ENCODE peak calls at places on chromosomes 1 and 21, in seven cellular contexts. G is tibial artery; K is EH; H is COR-L47; M is stimulated activated CD4-positive, alpha-beta T cell treated with anti-CD3 and anti-CD28 coated beads, Interleukin-15, amount 100 ng/mL, for 1 hour; J is NCI-H510A treated with DMSO at 0.1 percent for 48 hours; O is WTC11. P is an unnamed sample.

GRCh38 chr1:192544983-192545393 is 30.6 kb upstream of the RGS1 start:
- DNase-seq in M (no peak), K (peak; percentile 77), O (no peak), H (no peak), J (no peak), G (no peak), P (peak; percentile 82)

GRCh38 chr1:119081267-119081666 is 59.2 kb downstream of the WARS2 start:
- DNase-seq in O (no peak), G (no peak), H (no peak), J (no peak), K (no peak), M (no peak), P (no peak)

GRCh38 chr1:46183926-46184557 is 7.8 kb upstream of the P3R3URF start:
- DNase-seq in K (peak; percentile 29), J (no peak), M (no peak), O (no peak), H (no peak), G (no peak), P (no peak)

GRCh38 chr1:219292989-219293388 is 119.3 kb downstream of the LYPLAL1 start:
- DNase-seq in M (no peak), K (no peak), G (no peak), J (no peak), O (no peak), H (no peak), P (no peak)

GRCh38 chr1:12552111-12552888 is 65.7 kb downstream of the DHRS3 start:
- DNase-seq in H (no peak), K (no peak), O (no peak), J (no peak), M (no peak), G (no peak), P (no peak)

GRCh38 chr1:207067695-207068094 is 14.6 kb downstream of the PFKFB2 start:
- DNase-seq in H (no peak), O (no peak), G (no peak), J (no peak), M (no peak), K (no peak), P (no peak)

GRCh38 chr1:44802306-44803061 is 2.3 kb downstream of the PLK3 start:
- DNase-seq in O (no peak), M (no peak), G (peak; percentile 23), J (no peak), H (no peak), K (no peak), P (no peak)

GRCh38 chr1:200660719-200661118 is 9.0 kb downstream of the DDX59 start:
- DNase-seq in K (no peak), J (no peak), H (no peak), G (peak; percentile 34), M (no peak), O (no peak), P (no peak)

GRCh38 chr1:211939876-211940468 is 95.4 kb downstream of the INTS7 start:
- DNase-seq in H (no peak), K (no peak), J (peak; percentile 31), O (no peak), M (no peak), G (no peak), P (no peak)

GRCh38 chr21:44940116-44940631 is 345 bp downstream of the SLX9 start:
- DNase-seq in M (no peak), K (peak; percentile 21), O (no peak), H (no peak), J (no peak), G (no peak), P (peak; percentile 37)

GRCh38 chr1:228293816-228294500 is 86.1 kb downstream of the OBSCN start:
- DNase-seq in O (no peak), H (no peak), J (no peak), K (no peak), G (no peak), M (no peak), P (no peak)

GRCh38 chr1:45667321-45668111 is 18.8 kb downstream of the GPBP1L1 start:
- DNase-seq in H (no peak), J (no peak), G (no peak), M (no peak), O (no peak), K (no peak), P (no peak)

GRCh38 chr21:45409466-45410150 is 4.6 kb downstream of the COL18A1 start:
- DNase-seq in M (no peak), J (no peak), K (peak; percentile 55), O (no peak), G (peak; percentile 68), H (no peak), P (no peak)

GRCh38 chr1:226064816-226065248 is 2.3 kb downstream of the H3-3A start:
- DNase-seq in G (peak; percentile 43), H (peak; percentile 28), M (no peak), K (peak; percentile 70), J (peak; percentile 66), O (no peak), P (peak; percentile 73)

GRCh38 chr1:208033236-208033635 is 122.3 kb upstream of the CD34 start:
- DNase-seq in H (no peak), O (no peak), J (no peak), K (no peak), M (no peak), G (no peak), P (no peak)

GRCh38 chr1:39816431-39817090 is 27.9 kb upstream of the BMP8B start:
- DNase-seq in J (peak; percentile 100), K (peak; percentile 93), H (peak; percentile 14), G (peak; percentile 71), M (peak; percentile 21), O (peak; percentile 67), P (peak; percentile 94)

GRCh38 chr1:224592636-224593579 is 23.2 kb upstream of the CNIH3 start:
- DNase-seq in J (no peak), O (no peak), M (no peak), H (no peak), G (no peak), K (peak; percentile 95), P (peak; percentile 77)